ENCODE peak calls at places on chromosomes 6 and 20, in six cellular contexts. O is cardiac muscle cell; X is CD8-positive, alpha-beta T cell; T is ovary; F is heart right ventricle; P is transverse colon. K is an unnamed sample.

GRCh38 chr6:73696990-73697651 is 1.1 kb downstream of the CD109 start:
- DNase-seq in O (no peak), X (no peak), T (no peak), F (no peak), P (no peak), K (no peak)

GRCh38 chr6:32195652-32195901 is 3.1 kb upstream of the GPSM3 start:
- DNase-seq in O (peak; percentile 100), X (peak; percentile 100), T (peak; percentile 100), F (peak; percentile 100), P (peak; percentile 100), K (peak; percentile 100)

GRCh38 chr6:170023620-170024521 is 267.0 kb downstream of the DLL1 start:
- DNase-seq in O (no peak), X (no peak), T (no peak), F (no peak), P (no peak), K (no peak)

GRCh38 chr6:14596410-14596809 is 478.8 kb downstream of the CD83 start:
- DNase-seq in O (peak; percentile 88), X (no peak), T (no peak), F (no peak), P (no peak), K (no peak)

GRCh38 chr20:37411408-37412306 is 65.7 kb downstream of the SRC start:
- DNase-seq in O (peak; percentile 15), X (no peak), T (no peak), F (no peak), P (no peak), K (peak; percentile 16)

GRCh38 chr20:43244647-43245046 is 54.9 kb upstream of the PTPRT start:
- DNase-seq in O (no peak), X (no peak), T (no peak), F (no peak), P (no peak), K (no peak)

GRCh38 chr6:137148291-137149076 is 25.0 kb downstream of the IL22RA2 start:
- DNase-seq in O (peak; percentile 57), X (no peak), T (no peak), F (no peak), P (no peak), K (no peak)

GRCh38 chr6:36999467-37000125 is 5.9 kb upstream of the FGD2 start:
- DNase-seq in O (no peak), X (no peak), T (no peak), F (no peak), P (no peak), K (no peak)

GRCh38 chr6:29909995-29910394 is 32.3 kb upstream of the HLA-A start:
- DNase-seq in O (no peak), X (no peak), T (no peak), F (no peak), P (no peak), K (peak; percentile 14)

GRCh38 chr6:6997282-6998193 is 110.2 kb upstream of the RREB1 start:
- DNase-seq in O (no peak), X (no peak), T (no peak), F (no peak), P (no peak), K (peak; percentile 52)

GRCh38 chr6:146999766-147000165 is 204.5 kb upstream of the STXBP5 start:
- DNase-seq in O (no peak), X (no peak), T (no peak), F (no peak), P (no peak), K (no peak)

GRCh38 chr20:24805456-24806233 is 143.4 kb upstream of the CST7 start:
- DNase-seq in O (no peak), X (no peak), T (no peak), F (no peak), P (no peak), K (no peak)

GRCh38 chr20:57801046-57801445 is 91.2 kb upstream of the PMEPA1 start:
- DNase-seq in O (no peak), X (no peak), T (no peak), F (no peak), P (no peak), K (no peak)

GRCh38 chr6:147643341-147644200 is 135.1 kb downstream of the SAMD5 start:
- DNase-seq in O (no peak), X (no peak), T (no peak), F (no peak), P (no peak), K (peak; percentile 33)

GRCh38 chr6:118875672-118876071 is 18.3 kb upstream of the ASF1A start:
- DNase-seq in O (no peak), X (no peak), T (no peak), F (no peak), P (no peak), K (no peak)

GRCh38 chr6:89079611-89080213 is 839 bp upstream of the PNRC1 start:
- DNase-seq in O (peak; percentile 86), X (peak; percentile 68), T (peak; percentile 59), F (peak; percentile 31), P (peak; percentile 64), K (no peak)

GRCh38 chr6:166046232-166046631 is 121.4 kb downstream of the TBXT start:
- DNase-seq in O (peak; percentile 86), X (no peak), T (no peak), F (no peak), P (no peak), K (peak; percentile 73)

GRCh38 chr20:23624307-23624706 is 13.4 kb downstream of the CST3 start:
- DNase-seq in O (peak; percentile 91), X (no peak), T (no peak), F (no peak), P (no peak), K (no peak)
- H3K27ac ChIP-seq in O (no peak overlapping the region), X (no peak overlapping the region), T (no peak overlapping the region), F (no peak overlapping the region), P (peak overlapping the region; percentile 85), K (no peak overlapping the region)

GRCh38 chr6:87654880-87655454 is 47.1 kb downstream of the AKIRIN2 start:
- DNase-seq in O (peak; percentile 8), X (no peak), T (no peak), F (no peak), P (no peak), K (no peak)

GRCh38 chr6:87658516-87658915 is 43.5 kb downstream of the AKIRIN2 start:
- DNase-seq in O (peak; percentile 47), X (no peak), T (no peak), F (no peak), P (no peak), K (no peak)

GRCh38 chr6:87656857-87657256 is 45.2 kb downstream of the AKIRIN2 start:
- DNase-seq in O (peak; percentile 6), X (no peak), T (no peak), F (no peak), P (peak; percentile 9), K (no peak)

GRCh38 chr6:87654117-87654516 is 47.9 kb downstream of the AKIRIN2 start:
- DNase-seq in O (no peak), X (no peak), T (no peak), F (no peak), P (no peak), K (no peak)

DNA sequence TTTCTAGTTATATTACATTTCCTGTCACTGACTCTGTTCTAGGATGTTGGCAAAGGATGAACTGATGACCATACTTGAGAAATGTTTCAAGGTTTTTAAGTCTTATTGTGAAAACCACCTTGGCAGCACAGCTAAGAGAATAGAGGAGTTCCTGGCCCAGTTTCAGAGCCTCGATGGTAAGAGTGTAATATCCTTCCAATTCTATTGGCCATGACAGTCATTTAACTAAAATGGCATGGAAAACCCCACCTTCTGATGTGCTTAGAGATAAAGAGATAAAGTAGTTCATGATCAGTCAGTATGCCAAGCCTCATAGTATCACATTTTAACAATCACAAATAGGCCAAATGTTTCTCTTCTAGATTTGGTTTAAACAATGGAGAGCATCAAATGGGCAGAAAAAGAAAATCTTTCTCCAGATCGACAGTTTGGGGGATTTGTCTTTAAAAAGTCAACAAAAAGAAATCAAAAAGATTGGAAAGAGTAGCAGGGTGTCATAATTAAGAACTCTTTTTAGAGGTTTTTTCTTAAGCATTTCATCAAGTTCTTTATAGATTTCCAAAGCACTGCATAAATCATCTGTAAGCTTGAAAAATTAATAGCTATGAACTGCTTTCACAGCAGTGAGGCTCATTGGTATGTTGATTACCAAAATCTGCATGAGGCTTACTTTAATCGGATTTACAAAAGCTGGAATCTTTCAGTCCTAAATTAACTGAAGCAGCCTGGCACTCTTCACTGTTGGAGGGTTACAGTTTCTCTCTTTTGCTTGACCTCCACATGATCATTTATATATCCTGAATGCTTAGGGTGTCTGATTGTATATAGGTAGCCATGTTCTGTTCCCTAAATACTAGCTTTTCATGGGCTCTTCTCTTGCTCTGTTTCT is 48.7 kb downstream of the AKIRIN2 start:
- DNase-seq in O (no peak), X (no peak), T (no peak), F (no peak), P (no peak), K (no peak)
- H3K27ac ChIP-seq in O (no peak overlapping the region), X (no peak overlapping the region), T (no peak overlapping the region), F (no peak overlapping the region), P (no peak overlapping the region), K (no peak overlapping the region)

DNA sequence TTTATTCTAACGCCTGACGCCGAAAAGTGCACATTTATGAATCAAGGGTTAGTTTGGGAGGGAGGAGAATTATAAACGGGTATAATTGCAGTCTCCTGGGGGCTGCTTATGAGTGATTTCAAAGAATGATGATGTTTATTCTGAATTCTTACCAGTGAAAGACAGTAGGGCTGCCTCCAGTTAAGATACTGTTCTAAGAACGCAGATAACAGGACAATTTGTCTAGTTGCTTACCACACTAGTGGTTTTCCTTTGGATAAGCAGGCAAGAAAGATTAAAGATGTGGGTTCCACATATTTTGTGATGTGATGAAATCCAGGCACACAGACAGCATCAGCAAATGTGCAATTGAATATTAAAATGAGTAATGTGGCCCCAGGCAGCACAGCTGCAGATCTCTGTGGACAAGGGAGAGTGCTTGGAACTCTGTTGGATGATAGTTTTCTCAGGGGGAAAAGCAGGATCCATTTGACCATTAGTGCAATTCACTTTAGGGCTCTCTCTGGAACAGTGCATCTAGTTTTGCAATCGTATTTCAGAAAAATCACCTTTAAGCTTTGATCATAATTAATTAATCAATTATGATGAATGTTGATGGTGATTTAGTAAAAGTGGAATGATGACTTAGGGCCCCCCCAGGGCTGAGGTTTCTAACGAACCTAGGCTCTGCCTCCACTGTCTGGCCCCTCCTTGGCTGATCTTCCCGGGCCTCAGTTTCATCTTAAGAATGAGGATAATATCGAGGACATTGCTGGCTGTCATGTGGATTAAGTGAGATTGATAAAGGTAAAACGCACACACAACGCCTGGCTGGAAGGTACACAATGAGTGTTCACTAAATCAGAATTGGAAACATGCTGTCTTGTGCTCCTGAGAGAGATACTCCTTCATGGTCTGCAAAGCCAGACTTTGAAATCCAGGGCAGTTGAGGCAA is 5.0 kb upstream of the SULF2 start:
- DNase-seq in O (peak; percentile 96), X (no peak), T (no peak), F (no peak), P (no peak), K (no peak)
- H3K27ac ChIP-seq in O (no peak overlapping the region), X (no peak overlapping the region), T (no peak overlapping the region), F (no peak overlapping the region), P (no peak overlapping the region), K (no peak overlapping the region)

GRCh38 chr20:54237544-54237943 is 29.7 kb downstream of the PFDN4 start:
- DNase-seq in O (no peak), X (no peak), T (no peak), F (no peak), P (no peak), K (no peak)
- H3K27ac ChIP-seq in O (no peak overlapping the region), X (no peak overlapping the region), T (no peak overlapping the region), F (no peak overlapping the region), P (no peak overlapping the region), K (no peak overlapping the region)

GRCh38 chr20:56552911-56553629 is 20.0 kb downstream of the FAM209B start:
- DNase-seq in O (no peak), X (no peak), T (no peak), F (no peak), P (no peak), K (no peak)
- H3K27ac ChIP-seq in O (no peak overlapping the region), X (no peak overlapping the region), T (no peak overlapping the region), F (no peak overlapping the region), P (no peak overlapping the region), K (no peak overlapping the region)

GRCh38 chr20:10466855-10467254 is 31.8 kb downstream of the SLX4IP start:
- DNase-seq in O (no peak), X (no peak), T (no peak), F (no peak), P (no peak), K (no peak)
- H3K27ac ChIP-seq in O (no peak overlapping the region), X (no peak overlapping the region), T (no peak overlapping the region), F (peak overlapping the region; percentile 2), P (peak overlapping the region; percentile 44), K (peak overlapping the region; percentile 48)

K was measured in SJSA1.